ENCODE peak calls at places on chromosomes 5 and 9, in ten cellular contexts. E is epithelial cell of esophagus; S is fibroblast of mammary gland; O is CD8-positive, alpha-beta memory T cell; W is MM.1S; Y is testis; J is heart right ventricle; L is mesendoderm; R is osteoblast; Q is HAP-1. G is an unnamed sample.
A peak's percentile ranks its signal among the peaks of the same experiment; 100 is the strongest.

GRCh38 chr5:55533806-55534435 is 843 bp downstream of the PLPP1 start:
- DNase-seq in E (peak; percentile 43), O (no peak), Y (peak; percentile 18), J (no peak), R (no peak), Q (peak; percentile 68), W (peak; percentile 72), S (peak; percentile 41), L (peak; percentile 77), G (peak; percentile 65)

GRCh38 chr5:29697786-29698414 is 1495.6 kb upstream of the CDH6 start:
- DNase-seq in L (peak; percentile 66), W (peak; percentile 28), E (peak; percentile 5), Y (no peak), R (no peak), J (no peak), S (no peak), Q (peak; percentile 16), O (no peak), G (no peak)

GRCh38 chr5:112070022-112070421 is 313.0 kb upstream of the NREP start:
- DNase-seq in Y (no peak), O (no peak), R (no peak), S (no peak), Q (no peak), L (peak; percentile 18), J (no peak), E (peak; percentile 36), W (no peak), G (no peak)

GRCh38 chr5:32057157-32058096 is 116.7 kb downstream of the GOLPH3 start:
- DNase-seq in W (no peak), Y (no peak), L (peak; percentile 23), J (no peak), R (no peak), S (peak; percentile 56), Q (no peak), O (no peak), E (peak; percentile 73), G (no peak)

GRCh38 chr5:86640998-86641397 is 23.3 kb downstream of the COX7C start:
- DNase-seq in J (no peak), S (no peak), Y (no peak), W (no peak), O (no peak), E (no peak), Q (no peak), L (no peak), R (no peak), G (no peak)

GRCh38 chr5:5063533-5063953 is 76.6 kb upstream of the ADAMTS16 start:
- DNase-seq in W (no peak), Y (no peak), L (peak; percentile 61), O (no peak), E (no peak), J (no peak), R (no peak), S (no peak), Q (no peak), G (no peak)

GRCh38 chr5:116377276-116378006 is 197.2 kb downstream of the SEMA6A start:
- DNase-seq in Y (no peak), S (no peak), W (peak; percentile 37), Q (no peak), R (no peak), O (no peak), L (no peak), J (no peak), E (no peak), G (no peak)

GRCh38 chr5:52710972-52711596 is 76.6 kb upstream of the ITGA1 start:
- DNase-seq in R (no peak), E (no peak), S (peak; percentile 54), Y (no peak), W (no peak), J (no peak), Q (no peak), L (no peak), O (no peak), G (no peak)

GRCh38 chr5:107224272-107224671 is 446.5 kb downstream of the EFNA5 start:
- DNase-seq in L (no peak), W (no peak), R (no peak), E (no peak), Y (no peak), O (no peak), S (no peak), Q (no peak), J (no peak), G (no peak)

GRCh38 chr5:151523335-151523734 is 67.8 kb downstream of the FAT2 start:
- DNase-seq in Y (peak; percentile 51), R (peak; percentile 94), S (peak; percentile 63), L (peak; percentile 84), J (no peak), O (no peak), E (peak; percentile 73), Q (peak; percentile 56), W (peak; percentile 41), G (no peak)

GRCh38 chr5:181259283-181259682 is 1.7 kb downstream of the TRIM52 start:
- DNase-seq in L (no peak), S (no peak), O (no peak), W (no peak), Y (no peak), J (no peak), R (no peak), Q (no peak), E (no peak), G (no peak)

DNA sequence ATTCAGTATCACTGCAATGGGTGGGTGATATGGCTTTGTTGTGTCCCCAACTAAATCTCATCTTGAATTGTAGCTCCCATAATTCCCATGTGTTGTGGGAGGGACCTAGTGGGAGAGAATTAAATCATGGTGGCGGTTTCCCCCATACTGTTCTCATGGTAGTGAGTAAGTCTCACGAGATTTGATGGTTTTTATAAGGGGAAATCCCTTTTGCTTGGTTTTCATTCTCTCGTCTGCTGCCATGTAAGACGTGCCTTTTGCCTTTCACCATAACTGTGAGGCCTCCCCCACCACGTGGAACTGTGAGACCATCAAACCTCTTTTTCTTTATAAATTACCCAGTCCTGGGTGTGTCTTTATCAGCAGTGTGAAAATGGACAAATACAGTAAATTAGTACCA is 9.5 kb upstream of the NANS start:
- DNase-seq in Q (peak; percentile 44), W (no peak), L (no peak), J (no peak), S (no peak), Y (no peak), R (no peak), E (no peak), O (no peak), G (no peak)
- H3K4me3 ChIP-seq in Q (peak overlapping the region; percentile 50), W (no peak overlapping the region), L (no peak overlapping the region), J (no peak overlapping the region), S (no peak overlapping the region), Y (no peak overlapping the region), R (no peak overlapping the region), E (no peak overlapping the region), O (no peak overlapping the region), G (no peak overlapping the region)

DNA sequence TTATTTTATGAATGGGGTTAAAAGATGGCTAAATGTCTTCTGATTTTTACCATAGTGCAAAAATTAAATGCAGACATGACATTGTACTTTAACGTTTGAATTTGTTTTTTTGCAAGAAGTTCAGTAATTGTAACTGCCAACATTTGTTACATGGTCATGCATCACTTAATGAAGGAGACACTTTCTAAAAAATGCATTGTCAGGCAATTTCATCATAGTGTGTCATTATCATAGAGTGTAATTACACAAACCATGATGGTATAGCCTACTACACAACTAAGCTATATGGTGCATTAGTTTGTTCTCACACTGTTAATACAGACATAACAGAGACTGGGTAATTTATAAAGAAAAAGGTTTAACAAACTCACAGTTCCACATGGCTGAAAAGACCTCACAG is 50.0 kb upstream of the NAA35 start:
- DNase-seq in R (no peak), S (no peak), W (no peak), Q (no peak), Y (no peak), E (no peak), O (no peak), J (no peak), L (no peak), G (no peak)
- H3K4me3 ChIP-seq in R (no peak overlapping the region), S (no peak overlapping the region), W (no peak overlapping the region), Q (no peak overlapping the region), Y (no peak overlapping the region), E (no peak overlapping the region), O (no peak overlapping the region), J (no peak overlapping the region), L (no peak overlapping the region), G (no peak overlapping the region)

DNA sequence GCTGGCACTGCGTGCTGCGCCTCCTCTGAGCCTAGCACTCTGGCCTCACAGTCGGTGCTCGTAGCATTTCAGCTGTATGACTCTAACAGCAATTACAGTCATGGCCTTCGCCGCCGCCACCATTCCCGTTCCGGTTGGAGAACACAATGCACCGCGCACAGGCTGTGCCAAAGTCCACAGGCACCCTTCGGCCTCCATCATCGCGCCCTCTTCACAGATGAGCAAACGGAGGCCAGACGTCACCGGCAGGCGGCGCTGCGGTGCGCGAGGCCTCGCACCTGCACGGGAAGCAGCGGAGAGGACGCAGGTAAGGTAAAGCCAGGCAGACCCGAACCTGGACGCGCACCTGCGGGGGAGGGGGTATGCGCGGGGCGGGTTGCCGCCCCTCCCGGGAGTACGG is 128.9 kb downstream of the BARX1 start:
- DNase-seq in J (no peak), O (no peak), S (no peak), Y (peak; percentile 62), E (no peak), R (no peak), Q (no peak), W (no peak), L (no peak), G (no peak)
- H3K4me3 ChIP-seq in J (no peak overlapping the region), O (no peak overlapping the region), S (no peak overlapping the region), Y (no peak overlapping the region), E (no peak overlapping the region), R (no peak overlapping the region), Q (no peak overlapping the region), W (no peak overlapping the region), L (no peak overlapping the region), G (no peak overlapping the region)

DNA sequence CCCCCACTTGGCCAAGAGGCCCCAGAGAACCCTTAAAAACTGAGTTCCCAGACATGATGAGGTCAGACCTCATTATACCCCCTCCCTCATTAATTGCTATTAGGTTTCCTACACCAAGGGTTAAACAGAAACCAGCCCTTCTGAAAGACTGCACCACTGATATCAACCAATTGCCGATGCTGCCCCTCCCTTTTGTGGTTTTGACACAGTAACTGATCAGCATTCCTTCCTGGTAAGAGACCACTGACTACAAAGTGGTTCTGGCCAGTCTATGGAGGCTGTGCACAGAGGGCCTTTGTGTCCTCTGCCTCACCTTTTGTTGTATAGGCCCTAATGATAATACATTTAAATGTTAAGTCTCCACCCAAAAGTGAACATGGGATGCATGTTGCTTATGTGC is 201.5 kb downstream of the FRMD3 start:
- DNase-seq in Q (no peak), E (no peak), W (peak; percentile 12), L (peak; percentile 24), Y (no peak), S (no peak), J (no peak), R (no peak), O (no peak), G (no peak)
- H3K4me3 ChIP-seq in Q (no peak overlapping the region), E (no peak overlapping the region), W (no peak overlapping the region), L (no peak overlapping the region), Y (no peak overlapping the region), S (no peak overlapping the region), J (no peak overlapping the region), R (no peak overlapping the region), O (no peak overlapping the region), G (no peak overlapping the region)

G was measured in thyroid gland.